ENCODE peak calls at places on chromosomes 13 and 19, in five cellular contexts. M is activated CD8-positive, alpha-beta memory T cell treated with anti-CD3 and anti-CD28 coated beads, Interleukin-2, amount 10 ng/mL, durations not matched to agents 7 days and 5 days; Q is activated CD4-positive, alpha-beta T cell treated with anti-CD3 and anti-CD28 coated beads for 36 hours; D is CD4-positive, alpha-beta T cell; K is stimulated activated naive CD8-positive, alpha-beta T cell treated with anti-CD3 and anti-CD28 coated beads, Interleukin-15, Interleukin-2, amounts not matched to agents 100 U/mL and 50 U/mL, for 24 hours. Z is an unnamed sample.

GRCh38 chr13:75985132-75985531 is 349.0 kb downstream of the LMO7 start:
- ATAC-seq in M (no peak), Q (no peak), D (no peak), K (no peak), Z (no peak)

GRCh38 chr19:23391239-23391638 is 4.0 kb downstream of the ZNF91 start:
- ATAC-seq in M (no peak), Q (no peak), D (no peak), K (no peak), Z (no peak)

GRCh38 chr19:18475762-18476331 is 37.9 kb upstream of the ISYNA1 start:
- ATAC-seq in M (no peak), Q (no peak), D (no peak), K (no peak), Z (no peak)

GRCh38 chr13:31027136-31027535 is 94.7 kb downstream of the TEX26 start:
- ATAC-seq in M (no peak), Q (no peak), D (no peak), K (no peak), Z (no peak)

GRCh38 chr13:36026556-36026955 is 104.6 kb downstream of the DCLK1 start:
- ATAC-seq in M (no peak), Q (no peak), D (no peak), K (no peak), Z (no peak)

GRCh38 chr19:2750739-2751437 is 11.1 kb upstream of the SLC39A3 start:
- ATAC-seq in M (no peak), Q (no peak), D (no peak), K (no peak), Z (no peak)

GRCh38 chr19:31214997-31215396 is 134.2 kb downstream of the TSHZ3 start:
- ATAC-seq in M (no peak), Q (peak; percentile 51), D (no peak), K (peak; percentile 66), Z (peak; percentile 67)

GRCh38 chr13:79869326-79869725 is 388.4 kb downstream of the NDFIP2 start:
- ATAC-seq in M (no peak), Q (no peak), D (no peak), K (no peak), Z (no peak)

GRCh38 chr19:861756-862528 is 2.5 kb downstream of the CFD start:
- ATAC-seq in M (peak; percentile 40), Q (peak; percentile 61), D (peak; percentile 38), K (peak; percentile 38), Z (peak; percentile 21)

GRCh38 chr19:4510435-4511255 is 7.6 kb downstream of the PLIN4 start:
- ATAC-seq in M (no peak), Q (no peak), D (peak; percentile 24), K (no peak), Z (no peak)

GRCh38 chr13:106052200-106052767 is 483.2 kb downstream of the EFNB2 start:
- ATAC-seq in M (no peak), Q (no peak), D (no peak), K (no peak), Z (no peak)

GRCh38 chr13:80010286-80010831 is 330.6 kb downstream of the SPRY2 start:
- ATAC-seq in M (no peak), Q (no peak), D (no peak), K (no peak), Z (no peak)

GRCh38 chr19:53903055-53903680 is 5.9 kb upstream of the CACNG7 start:
- ATAC-seq in M (no peak), Q (no peak), D (peak; percentile 24), K (no peak), Z (no peak)

GRCh38 chr19:271856-272255 is 19.3 kb downstream of the PLPP2 start:
- ATAC-seq in M (no peak), Q (no peak), D (no peak), K (no peak), Z (no peak)

GRCh38 chr19:48660854-48661731 is 11.7 kb downstream of the NTN5 start:
- ATAC-seq in M (peak; percentile 95), Q (peak; percentile 94), D (peak; percentile 91), K (peak; percentile 89), Z (peak; percentile 95)

GRCh38 chr19:39264306-39265290 is 3.6 kb upstream of the IFNL2 start:
- ATAC-seq in M (no peak), Q (peak; percentile 42), D (no peak), K (no peak), Z (no peak)

GRCh38 chr19:36441339-36441738 is 22.9 kb upstream of the ZFP82 start:
- ATAC-seq in M (no peak), Q (no peak), D (no peak), K (no peak), Z (no peak)

GRCh38 chr19:3537438-3538240 is 1.3 kb upstream of the TEKTIP1 start:
- ATAC-seq in M (no peak), Q (no peak), D (no peak), K (peak; percentile 12), Z (peak; percentile 22)

GRCh38 chr19:42255766-42256750 is 1.1 kb upstream of the ERF start:
- ATAC-seq in M (no peak), Q (no peak), D (no peak), K (no peak), Z (no peak)

GRCh38 chr13:29131159-29131558 is 311.0 kb downstream of the MTUS2 start:
- ATAC-seq in M (no peak), Q (peak; percentile 26), D (no peak), K (no peak), Z (peak; percentile 55)

GRCh38 chr13:82654851-82655517 is 1227.3 kb downstream of the SLITRK1 start:
- ATAC-seq in M (no peak), Q (no peak), D (no peak), K (no peak), Z (no peak)

GRCh38 chr19:41575998-41576397 is at the start of gene CEACAM21:
- ATAC-seq in M (peak; percentile 100), Q (peak; percentile 100), D (peak; percentile 99), K (peak; percentile 95), Z (peak; percentile 100)

GRCh38 chr19:2207991-2208860 is 27.9 kb downstream of the PLEKHJ1 start:
- ATAC-seq in M (peak; percentile 66), Q (no peak), D (no peak), K (peak; percentile 42), Z (no peak)

GRCh38 chr13:109243311-109243951 is 543.0 kb downstream of the IRS2 start:
- ATAC-seq in M (no peak), Q (no peak), D (no peak), K (peak; percentile 43), Z (no peak)

GRCh38 chr13:101307181-101307701 is 109.1 kb downstream of the NALCN start:
- ATAC-seq in M (no peak), Q (no peak), D (no peak), K (no peak), Z (no peak)

GRCh38 chr19:49752701-49753100 is 10.4 kb downstream of the TSKS start:
- ATAC-seq in M (no peak), Q (no peak), D (no peak), K (no peak), Z (no peak)

GRCh38 chr19:4878491-4878968 is 11.1 kb upstream of the PLIN3 start:
- ATAC-seq in M (no peak), Q (peak; percentile 36), D (no peak), K (peak; percentile 49), Z (no peak)

GRCh38 chr13:98819382-98819781 is 66.9 kb upstream of the SLC15A1 start:
- ATAC-seq in M (no peak), Q (no peak), D (no peak), K (no peak), Z (no peak)

GRCh38 chr13:33934343-33934742 is 116.4 kb downstream of the RFC3 start:
- ATAC-seq in M (no peak), Q (no peak), D (no peak), K (no peak), Z (no peak)

GRCh38 chr19:1315470-1316166 is 29.9 kb downstream of the EFNA2 start:
- ATAC-seq in M (peak; percentile 70), Q (peak; percentile 83), D (peak; percentile 39), K (no peak), Z (peak; percentile 60)

GRCh38 chr13:33771296-33771695 is 46.7 kb upstream of the RFC3 start:
- ATAC-seq in M (no peak), Q (no peak), D (no peak), K (no peak), Z (no peak)